ENCODE peak calls at places on chromosome 10, in six cellular contexts. D is stimulated activated CD8-positive, alpha-beta memory T cell treated with anti-CD3 and anti-CD28 coated beads, Interleukin-15, amount 100 ng/mL, for 48 hours; I is keratinocyte; R is Daoy; N is tibial nerve; K is GM23248. T is an unnamed sample.

GRCh38 chr10:131081386-131081785 is 230.1 kb downstream of the TCERG1L start:
- DNase-seq in I (no peak), N (no peak), K (no peak), R (no peak), D (no peak), T (peak; percentile 20)

GRCh38 chr10:27448926-27449325 is 55.2 kb upstream of the RAB18 start:
- DNase-seq in D (no peak), I (peak; percentile 30), K (peak; percentile 82), R (peak; percentile 69), N (no peak), T (no peak)

GRCh38 chr10:11861811-11862210 is 38.7 kb downstream of the PROSER2 start:
- DNase-seq in R (no peak), D (no peak), I (no peak), K (no peak), N (no peak), T (peak; percentile 53)

GRCh38 chr10:110857265-110858158 is 14.2 kb upstream of the PDCD4 start:
- DNase-seq in N (peak; percentile 51), R (no peak), K (peak; percentile 33), I (no peak), D (no peak), T (no peak)

GRCh38 chr10:60456053-60456452 is 66.4 kb upstream of the ANK3 start:
- DNase-seq in K (peak; percentile 82), D (no peak), I (no peak), N (no peak), R (peak; percentile 47), T (no peak)

GRCh38 chr10:14240253-14241189 is 90.2 kb downstream of the FRMD4A start:
- DNase-seq in N (no peak), I (no peak), K (peak; percentile 28), D (no peak), R (no peak), T (no peak)

GRCh38 chr10:86693721-86694369 is 25.5 kb downstream of the LDB3 start:
- DNase-seq in N (peak; percentile 54), K (peak; percentile 81), R (peak; percentile 13), I (no peak), D (no peak), T (no peak)

GRCh38 chr10:50402466-50402865 is 151.2 kb upstream of the ASAH2 start:
- DNase-seq in K (no peak), N (no peak), I (no peak), D (no peak), R (no peak), T (no peak)

GRCh38 chr10:27600915-27601314 is 96.8 kb downstream of the RAB18 start:
- DNase-seq in K (no peak), N (no peak), I (no peak), D (no peak), R (no peak), T (no peak)

GRCh38 chr10:107163904-107164861 is at the start of gene SORCS1:
- DNase-seq in D (no peak), I (no peak), N (no peak), K (peak; percentile 45), R (no peak), T (no peak)

GRCh38 chr10:97192952-97193435 is 7.2 kb upstream of the SLIT1 start:
- DNase-seq in N (no peak), K (no peak), R (no peak), I (no peak), D (no peak), T (no peak)

GRCh38 chr10:75638752-75639151 is 207.3 kb downstream of the LRMDA start:
- DNase-seq in N (no peak), K (no peak), R (no peak), I (no peak), D (no peak), T (no peak)

GRCh38 chr10:62075912-62076311 is 174.4 kb downstream of the ARID5B start:
- DNase-seq in I (no peak), R (no peak), K (peak; percentile 56), D (no peak), N (no peak), T (no peak)

GRCh38 chr10:30687698-30688213 is 58.2 kb upstream of the LYZL2 start:
- DNase-seq in R (peak; percentile 73), N (peak; percentile 75), I (no peak), K (peak; percentile 83), D (peak; percentile 70), T (no peak)

GRCh38 chr10:61452229-61452651 is 941 bp downstream of the TMEM26 start:
- DNase-seq in D (no peak), K (no peak), R (no peak), N (no peak), I (no peak), T (no peak)

GRCh38 chr10:55629792-55630490 is 731.1 kb downstream of the ZWINT start:
- DNase-seq in N (no peak), I (no peak), K (peak; percentile 67), R (no peak), D (no peak), T (no peak)

GRCh38 chr10:113520606-113521481 is 32.0 kb upstream of the HABP2 start:
- DNase-seq in D (peak; percentile 1), K (peak; percentile 94), I (peak; percentile 23), R (peak; percentile 55), N (peak; percentile 82), T (peak; percentile 49)

GRCh38 chr10:13271552-13272163 is 28.2 kb downstream of the PHYH start:
- DNase-seq in K (peak; percentile 19), I (no peak), D (peak; percentile 12), N (peak; percentile 10), R (peak; percentile 13), T (peak; percentile 65)

GRCh38 chr10:59366310-59366709 is 4.0 kb upstream of the FAM13C start:
- DNase-seq in I (no peak), N (no peak), D (no peak), R (no peak), K (no peak), T (no peak)

GRCh38 chr10:61899045-61899444 is 2.5 kb upstream of the ARID5B start:
- DNase-seq in N (no peak), K (peak; percentile 87), R (peak; percentile 71), D (no peak), I (no peak), T (no peak)

GRCh38 chr10:103327906-103328305 is 23.0 kb downstream of the PCGF6 start:
- DNase-seq in I (no peak), D (no peak), R (no peak), N (no peak), K (no peak), T (no peak)

GRCh38 chr10:11325817-11326216 is 285.6 kb downstream of the USP6NL start:
- DNase-seq in D (no peak), I (no peak), N (no peak), K (peak; percentile 75), R (no peak), T (no peak)

GRCh38 chr10:104650072-104650471 is 9.0 kb downstream of the SORCS3 start:
- DNase-seq in R (no peak), K (no peak), I (no peak), N (no peak), D (no peak), T (no peak)

GRCh38 chr10:84353052-84353803 is 24.8 kb downstream of the CCSER2 start:
- DNase-seq in I (no peak), R (no peak), D (no peak), N (no peak), K (no peak), T (no peak)

GRCh38 chr10:73471226-73471625 is 24.6 kb downstream of the PPP3CB start:
- DNase-seq in K (no peak), D (no peak), I (no peak), N (no peak), R (no peak), T (no peak)

GRCh38 chr10:100970076-100970913 is 991 bp downstream of the SEMA4G start:
- DNase-seq in K (no peak), R (no peak), I (no peak), D (no peak), N (no peak), T (peak; percentile 84)

GRCh38 chr10:91418417-91418816 is 8.3 kb downstream of the HECTD2 start:
- DNase-seq in I (no peak), K (no peak), R (no peak), N (no peak), D (no peak), T (no peak)

GRCh38 chr10:114767589-114768393 is 53.8 kb upstream of the FHIP2A start:
- DNase-seq in D (no peak), K (peak; percentile 37), I (no peak), N (no peak), R (no peak), T (no peak)

GRCh38 chr10:3946234-3947229 is 161.5 kb upstream of the KLF6 start:
- DNase-seq in D (no peak), N (no peak), K (no peak), R (no peak), I (no peak), T (no peak)

GRCh38 chr10:131786756-131787605 is 113.8 kb upstream of the PPP2R2D start:
- DNase-seq in I (no peak), R (no peak), D (peak; percentile 8), N (peak; percentile 55), K (peak; percentile 63), T (no peak)

GRCh38 chr10:15223174-15223573 is 54.7 kb upstream of the NMT2 start:
- DNase-seq in N (no peak), K (peak; percentile 71), R (peak; percentile 69), D (no peak), I (no peak), T (no peak)

GRCh38 chr10:120012566-120012965 is 120.0 kb downstream of the SEC23IP start:
- DNase-seq in R (peak; percentile 6), N (no peak), I (no peak), K (no peak), D (no peak), T (no peak)

GRCh38 chr10:20228748-20229147 is 412.5 kb downstream of the PLXDC2 start:
- DNase-seq in N (no peak), K (no peak), I (no peak), R (no peak), D (no peak), T (no peak)

GRCh38 chr10:73865459-73866442 is 8.6 kb downstream of the CAMK2G start:
- DNase-seq in N (no peak), K (no peak), I (no peak), R (no peak), D (no peak), T (no peak)

GRCh38 chr10:70694410-70695179 is 22.3 kb downstream of the ADAMTS14 start:
- DNase-seq in I (no peak), R (no peak), K (peak; percentile 88), N (no peak), D (no peak), T (no peak)

T was measured in mesenteric fat pad.